ENCODE peak calls at places on chromosomes 6 and 20, in five cellular contexts. Y is stimulated activated CD4-positive, alpha-beta T cell treated with anti-CD3 and anti-CD28 coated beads, Interleukin-15, amount 100 ng/mL, for 48 hours; F is GM23248; K is HEK293T; L is NCI-H345. Q is an unnamed sample.

GRCh38 chr6:37134622-37135191 is 35.2 kb upstream of the PIM1 start:
- DNase-seq in Y (no peak), F (peak), L (no peak), K (no peak), Q (no peak)

GRCh38 chr6:11494786-11495564 is 42.6 kb upstream of the TMEM170B start:
- DNase-seq in F (peak), K (no peak), L (no peak), Y (no peak), Q (no peak)

GRCh38 chr20:59994697-59995122 is 36.5 kb downstream of the CDH26 start:
- DNase-seq in Y (no peak), K (no peak), L (no peak), F (peak), Q (peak)

GRCh38 chr6:13026100-13026499 is 302.2 kb downstream of the TBC1D7 start:
- DNase-seq in F (no peak), K (no peak), L (no peak), Y (no peak), Q (no peak)

GRCh38 chr6:18117136-18117535 is 5.3 kb downstream of the NHLRC1 start:
- DNase-seq in Y (no peak), K (no peak), L (no peak), F (no peak), Q (no peak)

GRCh38 chr20:32449890-32450401 is 91.8 kb downstream of the ASXL1 start:
- DNase-seq in Y (no peak), L (no peak), F (no peak), K (no peak), Q (no peak)

GRCh38 chr6:35731414-35731735 is 5.5 kb upstream of the ARMC12 start:
- DNase-seq in L (peak), F (peak), K (peak), Y (peak), Q (peak)

GRCh38 chr6:156345700-156346099 is 431.5 kb upstream of the ARID1B start:
- DNase-seq in K (no peak), Y (no peak), L (no peak), F (no peak), Q (no peak)

GRCh38 chr6:18551228-18551627 is 164.1 kb downstream of the RNF144B start:
- DNase-seq in Y (no peak), F (peak), K (no peak), L (no peak), Q (no peak)

GRCh38 chr6:83257791-83258190 is 64.6 kb downstream of the RWDD2A start:
- DNase-seq in Y (no peak), F (no peak), L (no peak), K (no peak), Q (no peak)

GRCh38 chr20:62489186-62489939 is 13.6 kb upstream of the GATA5 start:
- DNase-seq in F (peak), K (no peak), Y (no peak), L (no peak), Q (no peak)

GRCh38 chr6:133774356-133774755 is 114.6 kb upstream of the TCF21 start:
- DNase-seq in K (no peak), L (no peak), Y (no peak), F (peak), Q (no peak)

GRCh38 chr20:53186630-53187029 is 214.5 kb downstream of the TSHZ2 start:
- DNase-seq in Y (no peak), F (no peak), L (no peak), K (no peak), Q (no peak)

GRCh38 chr20:43839793-43840199 is 74.9 kb upstream of the TOX2 start:
- DNase-seq in F (no peak), Y (no peak), L (no peak), K (no peak), Q (no peak)

GRCh38 chr20:54197621-54198604 is 10.0 kb upstream of the PFDN4 start:
- DNase-seq in L (no peak), F (peak), Y (no peak), K (no peak), Q (peak)

GRCh38 chr6:48919555-48919954 is 543.5 kb downstream of the MMUT start:
- DNase-seq in K (no peak), L (peak), F (no peak), Y (no peak), Q (no peak)

GRCh38 chr20:45967551-45968080 is 4.4 kb downstream of the ZNF335 start:
- DNase-seq in L (no peak), F (no peak), Y (no peak), K (no peak), Q (no peak)

GRCh38 chr20:47620808-47621805 is 119.4 kb downstream of the NCOA3 start:
- DNase-seq in Y (no peak), K (peak), L (peak), F (peak), Q (peak)

GRCh38 chr6:119308048-119308570 is 41.5 kb downstream of the MAN1A1 start:
- DNase-seq in F (peak), K (no peak), Y (no peak), L (no peak), Q (peak)

GRCh38 chr6:167825759-167826229 is 917 bp upstream of the AFDN start:
- DNase-seq in K (peak), F (peak), L (no peak), Y (no peak), Q (peak)

GRCh38 chr6:164749126-164749758 is 560.2 kb downstream of the C6orf118 start:
- DNase-seq in L (peak), Y (no peak), K (no peak), F (peak), Q (no peak)

GRCh38 chr6:90095145-90095544 is 200.9 kb downstream of the GJA10 start:
- DNase-seq in K (no peak), L (no peak), Y (no peak), F (no peak), Q (no peak)

GRCh38 chr6:143176090-143177021 is 115.7 kb downstream of the AIG1 start:
- DNase-seq in K (no peak), F (peak), Y (no peak), L (no peak), Q (peak)

GRCh38 chr6:159727717-159728440 is 573 bp downstream of the WTAP start:
- DNase-seq in K (peak), Y (peak), L (peak), F (peak), Q (peak)

Q was measured in SK-MEL-5.